ENCODE peak calls at places on chromosome 1, in seven cellular contexts. D is sciatic nerve; N is naive thymus-derived CD8-positive, alpha-beta T cell; L is A549; V is GM12892; J is Calu3; R is stimulated activated CD8-positive, alpha-beta memory T cell treated with anti-CD3 and anti-CD28 coated beads, Interleukin-4, amount 100 ng/mL, for 1 hour. U is an unnamed sample.
A peak's percentile ranks its signal among the peaks of the same experiment; 100 is the strongest.

GRCh38 chr1:40825430-40825778 is 36.8 kb downstream of the CITED4 start:
- DNase-seq in R (no peak), D (no peak), N (no peak), L (no peak), V (peak; percentile 45), J (peak; percentile 17), U (no peak)

GRCh38 chr1:223429821-223430220 is 36.6 kb downstream of the CCDC185 start:
- DNase-seq in N (no peak), D (no peak), J (no peak), L (no peak), R (no peak), V (no peak), U (no peak)

GRCh38 chr1:1299686-1300351 is 7.9 kb downstream of the ACAP3 start:
- DNase-seq in N (no peak), R (no peak), J (peak; percentile 48), V (no peak), D (no peak), L (no peak), U (no peak)

GRCh38 chr1:103129255-103129654 is 20.9 kb upstream of the COL11A1 start:
- DNase-seq in R (no peak), L (no peak), D (no peak), N (no peak), J (no peak), V (no peak), U (no peak)

GRCh38 chr1:18556364-18556763 is 74.3 kb upstream of the PAX7 start:
- DNase-seq in D (no peak), J (peak; percentile 16), R (no peak), V (no peak), L (peak; percentile 16), N (no peak), U (peak; percentile 15)

GRCh38 chr1:10733967-10734366 is 62.5 kb downstream of the CASZ1 start:
- DNase-seq in R (no peak), D (no peak), V (peak; percentile 64), N (no peak), J (no peak), L (no peak), U (no peak)

GRCh38 chr1:8495928-8496401 is 178.1 kb downstream of the SLC45A1 start:
- DNase-seq in V (no peak), R (no peak), D (no peak), L (no peak), J (no peak), N (no peak), U (no peak)

GRCh38 chr1:33383489-33383888 is 47.4 kb downstream of the PHC2 start:
- DNase-seq in J (no peak), L (no peak), N (no peak), V (no peak), D (peak; percentile 27), R (no peak), U (no peak)

GRCh38 chr1:52403566-52404115 is 582 bp downstream of the ORC1 start:
- DNase-seq in R (peak; percentile 6), N (peak; percentile 41), V (peak; percentile 41), D (no peak), J (peak; percentile 35), L (peak; percentile 57), U (no peak)

GRCh38 chr1:199550384-199551067 is 477.0 kb upstream of the NR5A2 start:
- DNase-seq in D (no peak), N (no peak), J (no peak), V (no peak), R (no peak), L (no peak), U (peak; percentile 11)

GRCh38 chr1:156591432-156592157 is at the start of gene NAXE:
- DNase-seq in L (peak; percentile 79), D (peak; percentile 86), R (peak; percentile 43), V (peak; percentile 84), J (peak; percentile 82), N (peak; percentile 73), U (peak; percentile 73)

GRCh38 chr1:38028105-38028591 is 15.6 kb downstream of the UTP11 start:
- DNase-seq in D (no peak), R (no peak), N (no peak), J (no peak), V (peak; percentile 71), L (no peak), U (no peak)

GRCh38 chr1:181100015-181100905 is 11.8 kb downstream of the IER5 start:
- DNase-seq in J (no peak), V (no peak), R (no peak), N (no peak), D (no peak), L (no peak), U (no peak)

GRCh38 chr1:166682588-166682987 is 156.7 kb upstream of the POGK start:
- DNase-seq in R (no peak), V (no peak), D (no peak), J (no peak), N (no peak), L (no peak), U (no peak)

GRCh38 chr1:38559180-38559874 is 300.2 kb downstream of the RRAGC start:
- DNase-seq in V (peak; percentile 59), L (no peak), N (peak; percentile 77), J (no peak), D (peak; percentile 62), R (peak; percentile 60), U (no peak)

GRCh38 chr1:15717418-15718131 is 18.5 kb upstream of the SLC25A34 start:
- DNase-seq in N (no peak), R (no peak), V (no peak), L (no peak), D (no peak), J (no peak), U (no peak)